ENCODE peak calls at places on chromosomes 1 and 21, in eight cellular contexts. E is cardiac muscle cell, C is upper lobe of right lung, J is spleen, I is uterus, N is thyroid gland, U is colonic mucosa, W is A549. H is an unnamed sample. For H3K4me1, the result is how much of the 10 kb centered on the place peaks cover.

GRCh38 chr1:7420706-7421105 is 350.4 kb upstream of the VAMP3 start:
- DNase-seq in E (no peak), C (peak), J (peak), I (peak), N (peak), U (no peak), W (no peak), H (no peak)

GRCh38 chr1:19260211-19261138 is 8.9 kb downstream of the MRTO4 start:
- DNase-seq in E (no peak), C (peak), J (no peak), I (no peak), N (no peak), U (peak), W (no peak), H (no peak)

GRCh38 chr1:19654386-19654785 is 10.3 kb downstream of the NBL1 start:
- DNase-seq in E (no peak), C (no peak), J (no peak), I (no peak), N (no peak), U (no peak), W (no peak), H (no peak)

GRCh38 chr1:174556392-174556791 is 108.6 kb downstream of the GPR52 start:
- DNase-seq in E (no peak), C (no peak), J (no peak), I (no peak), N (no peak), U (no peak), W (no peak), H (no peak)

GRCh38 chr1:111738436-111739221 is 566 bp downstream of the INKA2 start:
- DNase-seq in E (peak), C (peak), J (peak), I (peak), N (peak), U (peak), W (peak), H (peak)

GRCh38 chr21:41359289-41359688 is 2.5 kb upstream of the MX2 start:
- DNase-seq in E (no peak), C (no peak), J (peak), I (no peak), N (no peak), U (no peak), W (no peak), H (peak)

GRCh38 chr1:95084317-95085176 is 11.8 kb upstream of the ALG14 start:
- DNase-seq in E (peak), C (no peak), J (no peak), I (peak), N (peak), U (peak), W (peak), H (no peak)

GRCh38 chr1:229093546-229094336 is 177.2 kb upstream of the RAB4A start:
- DNase-seq in E (no peak), C (no peak), J (no peak), I (no peak), N (peak), U (peak), W (no peak), H (peak)

DNA sequence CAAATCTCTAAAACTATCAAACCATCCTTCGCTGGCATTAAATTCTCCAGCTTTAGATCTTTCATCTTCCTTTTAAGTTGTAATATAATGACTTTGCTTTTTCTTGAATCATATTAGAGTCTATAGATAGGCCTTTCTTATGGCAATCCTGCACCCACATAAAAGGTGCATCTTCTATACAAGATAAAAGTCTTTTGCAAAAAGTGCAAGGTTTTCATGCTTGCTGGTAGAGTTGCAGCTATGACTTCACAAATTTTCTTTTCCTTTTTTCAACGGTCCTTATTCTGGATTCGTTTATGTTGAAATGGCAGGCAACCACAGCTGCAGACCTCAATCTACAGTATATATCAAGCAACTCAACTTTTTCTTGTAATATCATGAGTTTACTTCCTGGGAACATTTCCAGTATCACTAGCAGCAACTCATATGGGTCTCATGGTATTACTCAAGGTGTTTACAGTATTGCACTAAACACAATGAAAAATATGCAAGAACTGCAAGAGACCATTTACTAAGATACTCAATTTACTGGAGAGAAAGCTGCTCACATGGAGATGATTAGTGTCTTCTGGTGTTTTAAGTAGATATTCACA is 22.1 kb downstream of the OMA1 start:
- DNase-seq in E (no peak), C (no peak), J (no peak), I (no peak), N (no peak), U (no peak), W (no peak), H (no peak)
- H3K4me3 ChIP-seq in E (no peak), C (no peak), J (no peak), I (no peak), N (no peak), U (no peak), W (no peak), H (no peak)

DNA sequence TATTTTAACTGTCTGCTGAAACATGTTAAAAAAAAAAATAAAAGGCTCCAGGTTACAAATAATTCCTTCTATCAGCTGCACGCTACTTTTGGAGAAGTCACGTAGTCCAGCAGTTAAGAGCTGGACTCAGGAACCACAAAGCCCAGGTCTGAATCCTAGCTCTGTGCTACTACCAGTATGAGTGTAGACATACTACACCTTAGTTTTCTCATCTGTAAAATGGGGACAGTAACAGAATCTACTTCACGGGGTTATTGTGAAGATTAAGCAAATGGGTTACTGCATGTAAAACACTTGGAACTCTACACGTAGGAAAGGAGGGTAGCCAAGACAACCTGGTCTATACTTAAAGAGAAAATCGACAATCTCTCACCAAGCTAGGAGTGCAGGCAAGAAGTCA is 48.3 kb downstream of the TARBP1 start:
- DNase-seq in E (no peak), C (no peak), J (no peak), I (no peak), N (no peak), U (no peak), W (no peak), H (no peak)
- TF ChIP-seq CTCF in E (no peak), C (no peak), J (no peak), I (no peak), N (no peak), U (no peak), W (no peak), H (no peak)

GRCh38 chr21:34523019-34523418 is 11.0 kb upstream of the KCNE1 start:
- DNase-seq in E (no peak), C (no peak), J (no peak), I (no peak), N (no peak), U (peak), W (no peak), H (no peak)
- H3K4me1 ChIP-seq in E (under half), C (half or more), J (half or more), I (under half), N (under half), U (under half), W (under half), H (under half)

DNA sequence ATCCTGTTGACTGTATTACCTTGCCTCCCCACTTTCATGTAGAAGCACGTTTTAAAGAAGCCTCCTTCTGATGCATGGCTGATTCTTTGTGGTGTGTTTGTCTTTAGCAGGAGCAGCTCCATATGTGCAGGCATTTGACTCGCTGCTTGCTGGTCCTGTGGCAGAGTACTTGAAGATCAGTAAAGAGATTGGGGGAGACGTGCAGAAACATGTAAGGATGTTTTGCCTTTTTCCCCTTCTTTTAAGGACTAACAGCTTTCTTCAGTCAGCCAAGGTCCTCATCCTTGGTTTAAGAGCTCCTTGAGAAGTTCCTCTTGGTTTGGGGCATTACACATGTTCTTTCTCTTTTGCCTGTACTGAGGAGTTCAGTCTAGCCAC is 19.4 kb downstream of the CAP1 start:
- DNase-seq in E (no peak), C (no peak), J (no peak), I (no peak), N (no peak), U (no peak), W (no peak), H (no peak)
- H3K4me3 ChIP-seq in E (no peak), C (no peak), J (no peak), I (no peak), N (no peak), U (no peak), W (no peak), H (no peak)

DNA sequence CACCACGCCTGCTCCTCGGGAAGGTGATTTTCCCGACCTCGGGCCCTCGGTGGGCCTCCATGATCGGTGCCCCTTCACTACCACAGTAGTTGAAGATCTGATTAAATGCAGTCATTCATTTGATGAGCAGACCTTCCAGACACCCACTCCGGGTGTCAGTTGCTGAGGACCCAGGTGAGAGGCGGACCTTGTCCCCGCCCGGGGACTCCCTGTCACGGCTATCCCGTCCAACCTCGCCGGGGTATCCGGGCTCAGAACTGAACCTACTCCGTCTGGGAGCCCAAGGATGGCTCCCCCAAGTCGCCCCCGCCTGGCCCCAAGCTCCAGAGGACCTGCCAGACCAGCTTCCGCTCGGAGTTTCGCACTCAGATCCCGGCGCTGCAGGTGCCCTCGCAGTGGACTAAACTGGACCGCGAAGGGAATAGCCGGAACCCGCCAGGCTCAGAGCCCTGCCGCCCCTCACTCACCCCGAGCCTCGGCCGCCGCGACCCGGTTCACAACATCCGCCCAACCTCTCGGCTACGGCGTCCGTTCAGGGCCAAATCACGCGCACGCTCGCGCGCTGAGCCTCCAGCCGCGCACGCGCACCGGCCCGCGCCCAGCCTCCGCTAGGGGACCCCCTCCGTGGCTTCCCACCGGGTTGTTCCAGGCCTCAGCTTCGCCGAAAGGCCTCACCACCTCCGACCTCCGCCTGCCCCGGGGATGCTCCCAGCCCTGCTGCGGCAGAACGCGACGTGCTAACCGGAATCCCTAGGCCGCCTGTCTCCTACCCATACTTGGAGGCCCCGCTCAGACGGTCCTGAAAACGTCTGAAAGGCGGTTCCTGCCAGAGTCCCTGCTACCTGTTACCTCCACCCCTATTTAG is 22.3 kb downstream of the RNU1-3 start:
- DNase-seq in E (peak), C (peak), J (peak), I (peak), N (peak), U (peak), W (peak), H (peak)
- TF ChIP-seq CTCF in E (peak), C (peak), J (no peak), I (peak), N (no peak), U (peak), W (peak), H (peak)

DNA sequence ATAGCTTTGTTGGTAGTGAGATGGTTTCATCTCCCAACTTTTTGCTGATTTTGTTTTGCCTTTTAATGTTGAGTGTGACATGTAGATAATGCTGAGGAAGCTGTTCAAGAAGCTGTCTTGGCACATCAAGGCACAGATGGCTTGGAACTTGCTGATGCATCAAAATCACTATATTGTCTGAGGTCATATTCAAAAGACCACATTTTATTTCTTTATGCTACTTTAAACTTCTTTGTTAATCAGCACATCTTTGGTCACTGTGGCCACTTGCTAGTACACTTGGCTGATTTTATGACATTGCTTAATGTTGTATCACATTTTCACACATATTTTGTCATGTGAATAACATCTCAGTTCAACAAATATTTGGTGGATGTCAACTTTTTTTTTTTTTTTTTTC is 87.1 kb upstream of the BCL10 start:
- DNase-seq in E (no peak), C (no peak), J (no peak), I (no peak), N (no peak), U (no peak), W (no peak), H (no peak)
- H3K4me1 ChIP-seq in E (under half), C (under half), J (under half), I (under half), N (under half), U (under half), W (under half), H (under half)

DNA sequence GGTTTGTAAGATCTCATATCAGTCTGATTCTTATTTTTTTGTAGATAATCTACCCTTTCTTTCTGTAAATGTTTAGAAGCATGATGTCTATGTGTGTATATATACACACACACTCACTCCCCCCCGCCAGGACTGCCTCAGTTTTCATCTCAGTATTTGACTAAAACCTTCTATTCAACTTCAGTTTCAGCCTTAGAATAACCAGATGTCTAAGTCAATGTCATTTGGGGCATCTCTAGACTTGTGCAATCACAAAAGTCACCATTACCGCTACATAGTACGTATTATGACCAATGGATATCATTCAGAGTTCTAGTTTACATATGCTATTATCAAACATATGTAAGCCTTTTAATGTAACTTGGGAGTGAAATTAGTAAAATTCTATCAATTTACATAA is 53.3 kb upstream of the BOLA1 start:
- DNase-seq in E (no peak), C (no peak), J (no peak), I (no peak), N (no peak), U (peak), W (no peak), H (no peak)
- H3K4me3 ChIP-seq in E (peak), C (no peak), J (no peak), I (no peak), N (no peak), U (no peak), W (no peak), H (no peak)

DNA sequence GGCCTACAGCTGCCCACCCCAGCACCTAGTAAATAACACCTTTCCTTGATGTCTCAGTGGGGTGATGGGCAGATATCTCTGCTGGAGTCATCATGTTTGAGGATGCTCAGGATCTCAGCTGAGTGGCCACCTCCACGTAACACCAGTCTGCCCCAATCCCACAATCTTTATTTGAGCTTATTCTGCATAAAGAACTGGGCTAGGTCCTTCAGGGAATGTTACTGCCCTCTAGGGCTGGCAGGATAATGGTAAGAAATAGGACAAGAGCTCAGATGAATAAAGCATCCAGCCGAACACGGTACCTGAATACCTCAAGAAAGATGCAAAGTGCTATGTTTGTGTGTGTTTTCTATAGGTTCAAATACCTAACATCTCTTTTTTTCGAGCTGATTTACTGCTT is 33.7 kb downstream of the XCL1 start:
- DNase-seq in E (no peak), C (no peak), J (no peak), I (no peak), N (no peak), U (no peak), W (no peak), H (no peak)
- TF ChIP-seq CTCF in E (peak), C (no peak), J (no peak), I (peak), N (no peak), U (no peak), W (no peak), H (no peak)

H was measured in right atrium auricular region.